ENCODE peak calls at places on chromosomes 11 and 22, in five cellular contexts. U is HTR-8/SVneo, D is body of pancreas, I is NCI-H1436 treated with DMSO at 0.1 percent for 48 hours, M is chondrocyte. X is an unnamed sample.

GRCh38 chr11:73784080-73784634 is 3.5 kb upstream of the MRPL48 start:
- DNase-seq in U (no peak), D (no peak), I (no peak), M (no peak), X (no peak)

GRCh38 chr11:28838741-28839140 is 730.6 kb downstream of the METTL15 start:
- DNase-seq in U (no peak), D (no peak), I (no peak), M (no peak), X (no peak)

GRCh38 chr11:11843233-11843632 is 1.5 kb downstream of the USP47 start:
- DNase-seq in U (peak), D (no peak), I (no peak), M (no peak), X (no peak)

GRCh38 chr11:120815260-120816100 is 208.4 kb upstream of the TBCEL start:
- DNase-seq in U (no peak), D (no peak), I (no peak), M (peak), X (peak)

GRCh38 chr22:17918840-17919239 is 105.5 kb downstream of the MICAL3 start:
- DNase-seq in U (no peak), D (no peak), I (no peak), M (no peak), X (no peak)

GRCh38 chr11:35621620-35622019 is 3.4 kb downstream of the FJX1 start:
- DNase-seq in U (no peak), D (no peak), I (no peak), M (no peak), X (no peak)

GRCh38 chr22:21857501-21857914 is 9.9 kb downstream of the MAPK1 start:
- DNase-seq in U (no peak), D (no peak), I (no peak), M (no peak), X (no peak)

GRCh38 chr11:13487661-13488030 is 8.2 kb downstream of the PTH start:
- DNase-seq in U (no peak), D (peak), I (no peak), M (no peak), X (no peak)

GRCh38 chr22:25496396-25497064 is 67.9 kb upstream of the GRK3 start:
- DNase-seq in U (no peak), D (no peak), I (no peak), M (no peak), X (no peak)

GRCh38 chr11:115007851-115008250 is 329.5 kb downstream of the NXPE2 start:
- DNase-seq in U (no peak), D (no peak), I (no peak), M (no peak), X (no peak)

GRCh38 chr11:104803770-104804169 is 94.5 kb downstream of the CASP12 start:
- DNase-seq in U (no peak), D (no peak), I (no peak), M (no peak), X (no peak)

GRCh38 chr11:47986742-47987141 is 6.4 kb downstream of the PTPRJ start:
- DNase-seq in U (no peak), D (no peak), I (no peak), M (no peak), X (no peak)

GRCh38 chr11:72069787-72070251 is 10.5 kb downstream of the NUMA1 start:
- DNase-seq in U (peak), D (peak), I (no peak), M (no peak), X (peak)

GRCh38 chr11:129023968-129024676 is 81.5 kb upstream of the TP53AIP1 start:
- DNase-seq in U (no peak), D (peak), I (no peak), M (no peak), X (no peak)

GRCh38 chr11:112453601-112454577 is 193.2 kb upstream of the PLET1 start:
- DNase-seq in U (no peak), D (peak), I (no peak), M (no peak), X (no peak)

GRCh38 chr11:27218498-27219038 is 144.4 kb downstream of the CCDC34 start:
- DNase-seq in U (no peak), D (no peak), I (no peak), M (no peak), X (no peak)

GRCh38 chr11:57207160-57207559 is 25.4 kb downstream of the LRRC55 start:
- DNase-seq in U (no peak), D (no peak), I (no peak), M (no peak), X (no peak)

GRCh38 chr22:28994522-28994921 is 67.1 kb downstream of the C22orf31 start:
- DNase-seq in U (no peak), D (no peak), I (no peak), M (no peak), X (no peak)

GRCh38 chr11:61042961-61043540 is 59.2 kb upstream of the CD5 start:
- DNase-seq in U (no peak), D (no peak), I (no peak), M (no peak), X (peak)

GRCh38 chr11:40841231-40841630 is 618.2 kb downstream of the LRRC4C start:
- DNase-seq in U (no peak), D (no peak), I (no peak), M (no peak), X (no peak)

GRCh38 chr11:75313457-75314272 is 37.8 kb downstream of the ARRB1 start:
- DNase-seq in U (no peak), D (peak), I (no peak), M (no peak), X (no peak)

GRCh38 chr11:10743354-10744035 is 7.6 kb upstream of the CTR9 start:
- DNase-seq in U (no peak), D (no peak), I (no peak), M (no peak), X (peak)

GRCh38 chr11:11253995-11254394 is 99.1 kb downstream of the CSNK2A3 start:
- DNase-seq in U (no peak), D (no peak), I (no peak), M (no peak), X (no peak)

GRCh38 chr22:42468841-42469240 is 36.6 kb upstream of the NFAM1 start:
- DNase-seq in U (peak), D (no peak), I (no peak), M (no peak), X (no peak)

GRCh38 chr11:73164803-73165542 is 22.9 kb upstream of the FCHSD2 start:
- DNase-seq in U (no peak), D (no peak), I (no peak), M (no peak), X (no peak)

GRCh38 chr11:108405706-108406105 is 61.6 kb downstream of the C11orf65 start:
- DNase-seq in U (no peak), D (no peak), I (no peak), M (no peak), X (no peak)